ENCODE peak calls at places on chromosomes 13 and 19, in six cellular contexts. G is heart right ventricle, Q is left ventricle myocardium inferior, Z is SK-N-SH, L is fibroblast of lung, O is thoracic aorta. D is an unnamed sample.

GRCh38 chr13:109785892-109786450 is 412 bp downstream of the IRS2 start:
- DNase-seq in G (peak), Q (no peak), Z (peak), L (no peak), O (no peak), D (no peak)

GRCh38 chr19:18046066-18046718 is 38.2 kb downstream of the ARRDC2 start:
- DNase-seq in G (no peak), Q (no peak), Z (no peak), L (peak), O (no peak), D (no peak)

GRCh38 chr19:54190942-54191670 is at the start of gene TSEN34:
- DNase-seq in G (peak), Q (peak), Z (peak), L (no peak), O (no peak), D (peak)

GRCh38 chr19:2059422-2060201 is 8.6 kb upstream of the MKNK2 start:
- DNase-seq in G (peak), Q (no peak), Z (peak), L (peak), O (no peak), D (peak)

GRCh38 chr13:66040506-66040905 is 1189.6 kb downstream of the PCDH9 start:
- DNase-seq in G (no peak), Q (no peak), Z (no peak), L (no peak), O (no peak), D (no peak)

GRCh38 chr19:55489711-55490477 is 1.7 kb downstream of the SSC5D start:
- DNase-seq in G (no peak), Q (no peak), Z (no peak), L (no peak), O (no peak), D (no peak)

GRCh38 chr13:66556306-66556705 is 673.8 kb downstream of the PCDH9 start:
- DNase-seq in G (no peak), Q (no peak), Z (no peak), L (no peak), O (no peak), D (no peak)

GRCh38 chr13:114334305-114335053 is 20.2 kb downstream of the CHAMP1 start:
- DNase-seq in G (no peak), Q (no peak), Z (no peak), L (no peak), O (no peak), D (no peak)

GRCh38 chr19:40407714-40408600 is 5.2 kb downstream of the PRX start:
- DNase-seq in G (no peak), Q (no peak), Z (no peak), L (no peak), O (no peak), D (no peak)

DNA sequence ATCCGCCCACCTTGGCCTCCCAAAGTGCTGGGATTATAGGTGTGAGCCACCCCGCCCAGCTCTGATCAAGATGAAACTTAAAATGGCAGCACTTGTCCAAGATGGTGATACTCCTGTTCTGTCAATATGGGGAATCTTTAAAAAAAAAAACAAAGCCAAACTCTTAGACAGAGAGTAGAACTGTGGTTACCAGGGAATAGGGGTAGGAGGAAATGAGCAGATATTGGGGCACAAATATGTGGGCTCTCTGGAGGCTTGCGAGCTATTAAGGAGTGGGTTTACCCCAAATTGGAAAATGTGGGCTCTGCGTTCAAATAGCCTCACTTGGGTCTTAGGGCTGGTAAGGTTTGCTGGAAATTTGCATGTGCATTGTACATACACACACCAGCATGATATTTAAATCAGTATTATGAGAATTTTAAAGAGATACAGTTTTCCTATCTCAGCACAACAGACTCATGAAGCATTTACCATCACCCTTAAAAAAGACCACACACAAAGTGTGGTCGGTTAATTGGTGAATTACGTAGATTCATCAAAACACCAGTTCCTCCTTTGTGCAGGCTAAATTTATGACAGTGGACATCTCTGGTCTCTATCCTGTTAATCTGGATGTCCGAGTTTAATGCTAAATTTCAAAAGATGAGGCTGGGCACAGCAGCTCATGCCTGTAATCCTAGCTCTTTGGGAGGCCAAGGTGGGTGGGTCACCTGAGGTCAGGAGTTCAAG is 11.3 kb downstream of the CD70 start:
- DNase-seq in G (no peak), Q (no peak), Z (no peak), L (no peak), O (no peak), D (no peak)
- H3K27ac ChIP-seq in G (no peak), Q (no peak), Z (no peak), L (no peak), O (no peak), D (no peak)

DNA sequence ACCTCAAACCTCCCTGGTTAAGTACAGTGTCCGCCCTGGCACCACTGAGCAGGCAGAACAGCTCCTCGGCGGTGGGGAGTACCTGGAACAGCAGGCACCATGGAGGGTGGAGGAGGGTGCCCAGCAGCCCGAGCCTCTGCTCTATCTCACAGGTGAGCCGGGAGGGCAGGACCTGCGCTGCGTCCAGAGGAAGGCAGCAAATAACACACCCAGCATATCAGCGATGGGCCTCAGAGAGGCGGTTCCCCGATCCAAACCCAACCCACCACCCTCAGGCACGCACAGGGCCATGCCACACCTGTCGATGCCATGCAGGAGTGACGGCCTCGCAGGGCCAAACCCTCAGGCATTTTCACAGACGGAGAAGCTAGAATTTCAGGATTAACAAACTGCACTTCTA is 11.8 kb downstream of the PEPD start:
- DNase-seq in G (no peak), Q (no peak), Z (no peak), L (no peak), O (no peak), D (no peak)
- H3K4me3 ChIP-seq in G (no peak), Q (no peak), Z (no peak), L (no peak), O (no peak), D (no peak)

GRCh38 chr13:99610702-99611289 is 109.5 kb downstream of the TM9SF2 start:
- DNase-seq in G (no peak), Q (no peak), Z (no peak), L (no peak), O (no peak), D (no peak)
- TF ChIP-seq CTCF in G (no peak), Q (no peak), Z (peak), L (peak), O (no peak), D (no peak)

DNA sequence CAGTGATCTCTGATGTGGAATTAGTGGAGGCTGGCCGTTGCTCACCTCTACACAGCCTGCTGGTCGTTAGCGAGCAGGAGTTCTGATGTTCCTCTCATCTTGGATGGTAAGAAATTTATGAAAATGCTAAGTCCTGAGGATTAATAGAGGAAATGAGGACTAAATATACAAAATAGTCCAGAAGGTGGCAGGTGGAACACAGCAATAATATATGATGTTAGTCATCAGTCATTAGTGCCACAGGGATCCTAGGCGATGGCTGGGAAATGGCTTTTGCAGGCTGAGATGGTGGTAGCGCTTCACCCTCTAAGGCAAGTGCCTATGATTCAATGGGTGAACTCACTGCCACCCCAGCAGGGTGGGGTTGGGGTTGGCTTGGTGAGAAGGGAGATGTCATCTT is 338.6 kb upstream of the TMTC4 start:
- DNase-seq in G (no peak), Q (no peak), Z (no peak), L (no peak), O (no peak), D (no peak)
- H3K27ac ChIP-seq in G (no peak), Q (no peak), Z (no peak), L (no peak), O (no peak), D (no peak)

DNA sequence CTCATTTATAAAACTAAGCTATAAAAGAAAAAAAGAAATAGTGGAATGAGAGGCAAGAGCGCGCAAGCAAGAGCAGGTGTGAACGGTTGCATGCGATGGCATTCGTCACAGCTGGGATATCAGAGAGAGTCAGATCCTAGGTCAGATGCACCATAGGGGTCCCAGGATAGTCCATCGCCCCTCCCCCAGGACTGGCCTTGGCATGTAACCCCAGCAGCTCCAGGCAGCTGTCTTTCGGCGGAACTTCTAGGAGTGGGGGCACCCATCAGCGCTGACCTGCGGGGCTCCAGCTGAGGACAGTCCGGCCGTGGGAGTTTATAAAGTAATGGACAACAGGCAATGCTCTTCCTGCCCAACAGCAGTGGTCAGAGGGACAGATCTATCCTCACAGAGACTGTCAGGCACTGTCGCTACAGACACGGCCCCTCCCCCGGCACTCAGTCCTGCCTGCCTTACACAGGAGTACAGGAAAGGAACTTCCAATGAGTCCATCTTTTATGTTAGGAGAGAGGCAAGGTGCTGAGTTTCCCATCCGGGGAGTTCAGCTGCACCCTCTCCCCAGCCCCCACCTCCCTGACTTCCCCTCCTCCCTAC is 1.4 kb downstream of the SIAH3 start:
- DNase-seq in G (no peak), Q (no peak), Z (peak), L (no peak), O (no peak), D (no peak)
- H3K4me3 ChIP-seq in G (no peak), Q (peak), Z (peak), L (no peak), O (peak), D (peak)

DNA sequence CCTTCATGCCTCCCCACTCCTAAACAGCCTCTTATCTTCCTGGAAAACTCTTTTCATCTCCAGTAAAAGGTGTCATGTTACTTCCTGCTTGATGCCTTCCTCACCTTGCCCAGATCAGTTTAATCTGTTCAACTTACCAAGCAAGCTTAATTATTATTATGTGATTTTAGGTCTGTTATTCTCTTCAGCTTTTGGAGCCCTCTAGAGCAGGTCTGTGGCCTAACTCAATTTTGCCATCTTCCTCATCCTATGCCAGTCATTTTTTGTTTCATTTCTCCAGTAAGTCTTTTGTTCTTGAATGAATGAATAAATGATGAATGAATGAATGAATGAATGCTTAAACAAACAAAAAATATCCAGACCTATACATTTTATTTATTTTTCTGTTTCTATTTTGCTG is 528.3 kb downstream of the DCT start:
- DNase-seq in G (no peak), Q (no peak), Z (no peak), L (no peak), O (no peak), D (no peak)
- TF ChIP-seq CTCF in G (no peak), Q (peak), Z (peak), L (peak), O (no peak), D (no peak)

GRCh38 chr13:112709825-112710783 is 20.3 kb downstream of the ATP11A start:
- DNase-seq in G (no peak), Q (no peak), Z (no peak), L (no peak), O (no peak), D (no peak)

GRCh38 chr13:112708560-112709240 is 18.9 kb downstream of the ATP11A start:
- DNase-seq in G (no peak), Q (no peak), Z (no peak), L (no peak), O (no peak), D (no peak)

GRCh38 chr13:112711528-112712265 is 21.9 kb downstream of the ATP11A start:
- DNase-seq in G (peak), Q (peak), Z (no peak), L (peak), O (peak), D (peak)

GRCh38 chr13:112712451-112712881 is 22.6 kb downstream of the ATP11A start:
- DNase-seq in G (no peak), Q (no peak), Z (no peak), L (no peak), O (no peak), D (no peak)

GRCh38 chr13:112710855-112711527 is 21.2 kb downstream of the ATP11A start:
- DNase-seq in G (no peak), Q (peak), Z (no peak), L (no peak), O (no peak), D (peak)
- H3K27ac ChIP-seq in G (peak), Q (peak), Z (peak), L (peak), O (peak), D (peak)